ENCODE peak calls at places on chromosome 9, in four cellular contexts. One of them, this sample, is unnamed.

GRCh38 chr9:111233963-111234362 is 96.1 kb downstream of the OR2K2 start:
- DNase-seq in HL-60: no peak
- DNase-seq in K562: no peak
- DNase-seq in GM12878: no peak
- DNase-seq in this sample: no peak

GRCh38 chr9:132631280-132631679 is 38.5 kb downstream of the DDX31 start:
- DNase-seq in HL-60: no peak
- DNase-seq in K562: no peak
- DNase-seq in GM12878: no peak
- DNase-seq in this sample: no peak

GRCh38 chr9:2663886-2664674 is 42.5 kb downstream of the VLDLR start:
- DNase-seq in HL-60: peak
- DNase-seq in K562: no peak
- DNase-seq in GM12878: no peak
- DNase-seq in this sample: no peak

GRCh38 chr9:89330513-89330912 is 12.2 kb downstream of the SECISBP2 start:
- DNase-seq in HL-60: no peak
- DNase-seq in K562: no peak
- DNase-seq in GM12878: no peak
- DNase-seq in this sample: no peak

GRCh38 chr9:108258640-108259039 is 597.1 kb downstream of the ACTL7B start:
- DNase-seq in HL-60: no peak
- DNase-seq in K562: no peak
- DNase-seq in GM12878: no peak
- DNase-seq in this sample: no peak

GRCh38 chr9:76987594-76988200 is 31.8 kb upstream of the FOXB2 start:
- DNase-seq in HL-60: peak
- DNase-seq in K562: peak
- DNase-seq in GM12878: peak
- DNase-seq in this sample: peak

GRCh38 chr9:117869287-117869686 is 165.1 kb downstream of the TLR4 start:
- DNase-seq in HL-60: peak
- DNase-seq in K562: no peak
- DNase-seq in GM12878: no peak
- DNase-seq in this sample: no peak

GRCh38 chr9:34332370-34332964 is 3.1 kb downstream of the NUDT2 start:
- DNase-seq in HL-60: peak
- DNase-seq in K562: peak
- DNase-seq in GM12878: peak
- DNase-seq in this sample: no peak

GRCh38 chr9:124262596-124263045 is 4.9 kb downstream of the NEK6 start:
- DNase-seq in HL-60: no peak
- DNase-seq in K562: no peak
- DNase-seq in GM12878: no peak
- DNase-seq in this sample: no peak

GRCh38 chr9:131393622-131394463 is at the start of gene PRRC2B:
- DNase-seq in HL-60: peak
- DNase-seq in K562: peak
- DNase-seq in GM12878: no peak
- DNase-seq in this sample: peak

GRCh38 chr9:83119873-83120272 is 56.9 kb upstream of the RASEF start:
- DNase-seq in HL-60: no peak
- DNase-seq in K562: no peak
- DNase-seq in GM12878: no peak
- DNase-seq in this sample: no peak

GRCh38 chr9:133784731-133785561 is 46.8 kb upstream of the SARDH start:
- DNase-seq in HL-60: no peak
- DNase-seq in K562: no peak
- DNase-seq in GM12878: no peak
- DNase-seq in this sample: no peak

GRCh38 chr9:27247756-27248155 is 49.2 kb downstream of the EQTN start:
- DNase-seq in HL-60: peak
- DNase-seq in K562: peak
- DNase-seq in GM12878: no peak
- DNase-seq in this sample: peak

GRCh38 chr9:121225240-121225639 is 23.6 kb upstream of the RAB14 start:
- DNase-seq in HL-60: no peak
- DNase-seq in K562: peak
- DNase-seq in GM12878: no peak
- DNase-seq in this sample: no peak

GRCh38 chr9:127138444-127138843 is 16.0 kb upstream of the ANGPTL2 start:
- DNase-seq in HL-60: no peak
- DNase-seq in K562: no peak
- DNase-seq in GM12878: no peak
- DNase-seq in this sample: no peak

GRCh38 chr9:12657998-12658397 is 35.2 kb upstream of the TYRP1 start:
- DNase-seq in HL-60: no peak
- DNase-seq in K562: no peak
- DNase-seq in GM12878: no peak
- DNase-seq in this sample: no peak

GRCh38 chr9:12722131-12722530 is 28.9 kb downstream of the TYRP1 start:
- DNase-seq in HL-60: no peak
- DNase-seq in K562: no peak
- DNase-seq in GM12878: no peak
- DNase-seq in this sample: no peak

GRCh38 chr9:137422668-137423000 is 328 bp downstream of the EXD3 start:
- DNase-seq in HL-60: peak
- DNase-seq in K562: peak
- DNase-seq in GM12878: no peak
- DNase-seq in this sample: no peak

GRCh38 chr9:133708123-133708769 is 29.9 kb downstream of the SARDH start:
- DNase-seq in HL-60: no peak
- DNase-seq in K562: no peak
- DNase-seq in GM12878: no peak
- DNase-seq in this sample: no peak

GRCh38 chr9:124290053-124290581 is 32.4 kb downstream of the NEK6 start:
- DNase-seq in HL-60: no peak
- DNase-seq in K562: no peak
- DNase-seq in GM12878: no peak
- DNase-seq in this sample: no peak

GRCh38 chr9:125153712-125154367 is 10.5 kb upstream of the SCAI start:
- DNase-seq in HL-60: no peak
- DNase-seq in K562: no peak
- DNase-seq in GM12878: no peak
- DNase-seq in this sample: no peak

GRCh38 chr9:87497604-87498045 is at the start of gene DAPK1:
- DNase-seq in HL-60: no peak
- DNase-seq in K562: peak
- DNase-seq in GM12878: no peak
- DNase-seq in this sample: peak

GRCh38 chr9:8234286-8234819 is 434.8 kb upstream of the DMAC1 start:
- DNase-seq in HL-60: no peak
- DNase-seq in K562: no peak
- DNase-seq in GM12878: no peak
- DNase-seq in this sample: no peak

GRCh38 chr9:138102246-138103051 is 224.9 kb downstream of the CACNA1B start:
- DNase-seq in HL-60: no peak
- DNase-seq in K562: no peak
- DNase-seq in GM12878: no peak
- DNase-seq in this sample: no peak

GRCh38 chr9:121725008-121725795 is 73.8 kb downstream of the DAB2IP start:
- DNase-seq in HL-60: no peak
- DNase-seq in K562: no peak
- DNase-seq in GM12878: no peak
- DNase-seq in this sample: no peak

GRCh38 chr9:134842321-134842720 is 38.3 kb upstream of the FCN2 start:
- DNase-seq in HL-60: no peak
- DNase-seq in K562: no peak
- DNase-seq in GM12878: no peak
- DNase-seq in this sample: no peak

GRCh38 chr9:80602291-80602690 is 1030.5 kb downstream of the TLE4 start:
- DNase-seq in HL-60: no peak
- DNase-seq in K562: no peak
- DNase-seq in GM12878: no peak
- DNase-seq in this sample: no peak
- TF ChIP-seq POLR2AphosphoS5 in HL-60: no peak
- TF ChIP-seq POLR2AphosphoS5 in K562: no peak
- TF ChIP-seq POLR2AphosphoS5 in GM12878: no peak
- TF ChIP-seq POLR2AphosphoS5 in this sample: no peak

GRCh38 chr9:20297646-20298084 is 324.6 kb downstream of the MLLT3 start:
- DNase-seq in HL-60: no peak
- DNase-seq in K562: no peak
- DNase-seq in GM12878: no peak
- DNase-seq in this sample: no peak
- TF ChIP-seq SPI1 in HL-60: no peak
- TF ChIP-seq SPI1 in K562: no peak
- TF ChIP-seq SPI1 in GM12878: no peak
- TF ChIP-seq SPI1 in this sample: no peak

DNA sequence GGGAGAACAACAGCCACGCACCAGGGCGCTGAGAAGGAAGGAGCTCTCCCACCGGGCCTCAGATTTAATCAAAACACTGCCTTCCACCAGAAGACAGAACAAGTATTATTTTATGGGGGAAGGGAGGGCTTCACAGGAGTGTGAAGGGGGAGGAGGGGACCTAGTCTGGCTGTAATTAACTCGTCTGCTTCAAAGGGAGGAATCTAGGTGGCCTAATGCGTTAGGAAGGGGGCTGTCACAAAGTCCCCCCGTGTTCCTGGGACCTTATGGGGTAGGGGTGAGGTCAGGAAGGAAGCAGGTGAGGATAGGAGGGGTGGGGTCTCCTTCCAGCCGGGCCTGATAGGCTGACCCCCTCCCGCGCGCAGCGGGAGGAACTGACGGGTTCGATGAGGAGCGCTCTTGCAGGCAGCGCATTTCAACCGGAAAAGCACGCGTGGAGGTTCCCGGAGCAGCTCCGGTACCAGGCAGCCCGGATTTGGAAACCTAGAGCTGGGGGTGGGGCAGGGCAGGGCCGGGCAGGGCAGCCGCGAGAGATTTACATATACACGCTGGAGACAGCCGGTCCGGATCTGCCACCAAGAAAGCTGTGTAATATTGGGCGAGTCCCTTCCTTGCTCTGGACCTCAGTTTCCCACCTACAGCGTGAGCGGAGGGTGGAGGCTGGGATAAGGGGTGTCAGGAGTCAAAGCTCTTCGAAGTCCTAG is 2.0 kb downstream of the SHB start:
- DNase-seq in HL-60: no peak
- DNase-seq in K562: no peak
- DNase-seq in GM12878: no peak
- DNase-seq in this sample: no peak
- TF ChIP-seq POLR2AphosphoS5 in HL-60: no peak
- TF ChIP-seq POLR2AphosphoS5 in K562: no peak
- TF ChIP-seq POLR2AphosphoS5 in GM12878: no peak
- TF ChIP-seq POLR2AphosphoS5 in this sample: no peak

DNA sequence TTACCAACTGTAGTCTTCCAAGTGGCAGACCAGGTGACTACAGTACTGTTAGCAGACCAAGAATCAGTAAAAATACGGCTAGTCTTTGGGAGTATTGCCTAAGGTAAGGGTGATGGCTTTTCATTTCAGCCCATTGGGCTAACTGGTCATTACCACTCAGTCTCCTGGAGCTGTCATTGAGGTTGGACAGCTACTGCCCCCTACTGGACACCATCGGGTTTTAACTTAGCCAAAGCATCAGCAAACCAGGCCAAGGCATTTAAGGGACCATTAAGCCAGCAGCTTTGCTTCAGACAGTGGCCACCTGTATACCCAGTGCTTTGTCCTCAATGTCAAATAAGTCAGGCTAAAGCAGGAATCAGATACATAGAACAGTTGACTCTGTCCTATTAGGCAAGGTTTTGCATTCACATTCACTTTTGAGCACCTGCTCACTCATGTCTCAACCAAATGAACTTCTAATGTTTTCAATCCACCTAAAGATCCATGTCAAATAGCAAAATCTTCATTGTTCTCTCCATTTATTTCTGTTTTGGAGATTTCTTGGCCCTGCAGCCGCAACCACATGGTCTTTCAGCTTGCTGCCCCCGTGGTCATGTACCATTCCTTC is 117.2 kb downstream of the INVS start:
- DNase-seq in HL-60: peak
- DNase-seq in K562: peak
- DNase-seq in GM12878: peak
- DNase-seq in this sample: no peak
- TF ChIP-seq SPI1 in HL-60: no peak
- TF ChIP-seq SPI1 in K562: no peak
- TF ChIP-seq SPI1 in GM12878: no peak
- TF ChIP-seq SPI1 in this sample: no peak

GRCh38 chr9:4318741-4319140 is 18.9 kb upstream of the GLIS3 start:
- DNase-seq in HL-60: no peak
- DNase-seq in K562: no peak
- DNase-seq in GM12878: no peak
- DNase-seq in this sample: no peak

GRCh38 chr9:4320021-4320420 is 20.2 kb upstream of the GLIS3 start:
- DNase-seq in HL-60: no peak
- DNase-seq in K562: no peak
- DNase-seq in GM12878: no peak
- DNase-seq in this sample: no peak

GRCh38 chr9:4316409-4316808 is 16.5 kb upstream of the GLIS3 start:
- DNase-seq in HL-60: no peak
- DNase-seq in K562: no peak
- DNase-seq in GM12878: no peak
- DNase-seq in this sample: no peak

GRCh38 chr9:4313144-4313543 is 13.3 kb upstream of the GLIS3 start:
- DNase-seq in HL-60: no peak
- DNase-seq in K562: no peak
- DNase-seq in GM12878: no peak
- DNase-seq in this sample: no peak

DNA sequence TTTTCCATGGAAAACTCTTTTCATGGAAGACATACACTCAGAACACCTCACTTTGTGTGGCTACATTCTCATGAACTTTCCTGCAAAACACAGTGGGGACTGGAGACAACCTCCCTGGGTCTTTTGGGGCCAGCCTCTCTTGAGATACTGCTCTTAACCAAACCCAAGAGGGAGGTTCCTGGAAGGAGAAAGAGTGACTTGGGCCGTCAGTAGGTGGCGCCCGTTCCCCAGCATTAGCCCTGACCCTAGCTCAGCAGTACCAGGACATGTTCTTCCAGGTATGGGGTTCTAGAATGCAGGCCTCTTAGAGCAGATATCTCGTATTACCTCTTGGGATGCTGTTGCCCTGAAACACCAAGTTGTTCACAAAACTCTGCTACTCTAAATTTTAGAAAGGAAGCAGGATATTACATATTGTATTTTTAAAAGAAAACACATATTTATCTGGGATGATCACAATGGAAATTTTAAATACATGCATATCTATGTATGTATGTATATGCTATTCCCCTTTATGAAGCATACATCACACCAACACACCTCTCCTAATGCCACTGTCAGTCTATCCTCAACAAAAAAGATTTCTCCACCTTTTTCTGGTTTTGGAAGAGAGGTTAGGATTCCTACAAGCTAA is 15.8 kb upstream of the GLIS3 start:
- DNase-seq in HL-60: peak
- DNase-seq in K562: peak
- DNase-seq in GM12878: peak
- DNase-seq in this sample: peak
- TF ChIP-seq POLR2AphosphoS5 in HL-60: no peak
- TF ChIP-seq POLR2AphosphoS5 in K562: no peak
- TF ChIP-seq POLR2AphosphoS5 in GM12878: no peak
- TF ChIP-seq POLR2AphosphoS5 in this sample: no peak

This sample was measured in GM12891.